ENCODE peak calls at places on chromosomes 1 and 21, in seven cellular contexts. Z is NT2/D1; A is heart right ventricle; M is CD4-positive, alpha-beta memory T cell; D is Panc1; V is tibial nerve; I is heart left ventricle. C is an unnamed sample. For H3K9me3, the result is how much of the 10 kb centered on the place peaks cover.

GRCh38 chr1:172941945-172942344 is 108.8 kb downstream of the TNFSF18 start:
- DNase-seq in Z (no peak), A (no peak), M (no peak), D (no peak), V (no peak), I (no peak), C (no peak)

GRCh38 chr21:29504751-29505321 is 206.1 kb downstream of the BACH1 start:
- DNase-seq in Z (no peak), A (no peak), M (no peak), D (no peak), V (no peak), I (no peak), C (no peak)

GRCh38 chr1:232557661-232558260 is 72.2 kb downstream of the SIPA1L2 start:
- DNase-seq in Z (no peak), A (no peak), M (no peak), D (no peak), V (no peak), I (no peak), C (no peak)

GRCh38 chr1:150127868-150128267 is 21.8 kb upstream of the PLEKHO1 start:
- DNase-seq in Z (no peak), A (no peak), M (no peak), D (no peak), V (no peak), I (no peak), C (no peak)

GRCh38 chr1:12433323-12434053 is 184.5 kb downstream of the DHRS3 start:
- DNase-seq in Z (peak), A (peak), M (peak), D (no peak), V (no peak), I (peak), C (no peak)

GRCh38 chr1:227794813-227795183 is 20.7 kb upstream of the PRSS38 start:
- DNase-seq in Z (no peak), A (no peak), M (no peak), D (no peak), V (no peak), I (no peak), C (no peak)

GRCh38 chr1:55781944-55782482 is 566.8 kb upstream of the USP24 start:
- DNase-seq in Z (no peak), A (no peak), M (no peak), D (peak), V (no peak), I (no peak), C (no peak)

GRCh38 chr1:87252406-87252805 is 76.3 kb upstream of the LMO4 start:
- DNase-seq in Z (no peak), A (no peak), M (no peak), D (no peak), V (no peak), I (no peak), C (no peak)

GRCh38 chr21:26717146-26717739 is 128.0 kb downstream of the ADAMTS1 start:
- DNase-seq in Z (no peak), A (no peak), M (peak), D (no peak), V (no peak), I (no peak), C (no peak)

GRCh38 chr1:198830397-198830796 is 191.6 kb downstream of the PTPRC start:
- DNase-seq in Z (no peak), A (no peak), M (no peak), D (no peak), V (no peak), I (no peak), C (no peak)

GRCh38 chr1:7554343-7555270 is 216.5 kb upstream of the VAMP3 start:
- DNase-seq in Z (no peak), A (no peak), M (no peak), D (no peak), V (no peak), I (peak), C (no peak)

GRCh38 chr1:157490337-157491165 is 61.8 kb downstream of the FCRL5 start:
- DNase-seq in Z (peak), A (peak), M (peak), D (peak), V (peak), I (peak), C (no peak)

GRCh38 chr1:214123061-214123784 is 135.4 kb downstream of the PROX1 start:
- DNase-seq in Z (peak), A (no peak), M (peak), D (peak), V (no peak), I (no peak), C (no peak)

GRCh38 chr1:18561967-18562366 is 68.7 kb upstream of the PAX7 start:
- DNase-seq in Z (no peak), A (no peak), M (no peak), D (no peak), V (no peak), I (no peak), C (no peak)

GRCh38 chr1:46302091-46303037 is 1.1 kb downstream of the LRRC41 start:
- DNase-seq in Z (peak), A (peak), M (peak), D (no peak), V (no peak), I (peak), C (peak)

GRCh38 chr1:27525296-27526271 is 35.6 kb upstream of the WASF2 start:
- DNase-seq in Z (peak), A (peak), M (peak), D (no peak), V (no peak), I (peak), C (peak)

GRCh38 chr21:39381009-39381408 is 32.1 kb upstream of the HMGN1 start:
- DNase-seq in Z (no peak), A (no peak), M (no peak), D (no peak), V (no peak), I (no peak), C (no peak)

GRCh38 chr1:47434051-47434842 is 3.6 kb upstream of the FOXD2 start:
- DNase-seq in Z (no peak), A (peak), M (no peak), D (no peak), V (peak), I (peak), C (no peak)

GRCh38 chr1:35390600-35391494 is 122.3 kb downstream of the ZMYM4 start:
- DNase-seq in Z (no peak), A (no peak), M (no peak), D (no peak), V (no peak), I (no peak), C (no peak)

GRCh38 chr1:5718716-5719632 is 273.3 kb downstream of the NPHP4 start:
- DNase-seq in Z (no peak), A (no peak), M (no peak), D (no peak), V (no peak), I (no peak), C (no peak)

GRCh38 chr1:228885845-228886244 is 150.6 kb downstream of the RHOU start:
- DNase-seq in Z (no peak), A (no peak), M (no peak), D (no peak), V (no peak), I (no peak), C (no peak)

GRCh38 chr1:62953643-62954042 is 169.7 kb downstream of the ATG4C start:
- DNase-seq in Z (no peak), A (no peak), M (no peak), D (no peak), V (no peak), I (no peak), C (no peak)

DNA sequence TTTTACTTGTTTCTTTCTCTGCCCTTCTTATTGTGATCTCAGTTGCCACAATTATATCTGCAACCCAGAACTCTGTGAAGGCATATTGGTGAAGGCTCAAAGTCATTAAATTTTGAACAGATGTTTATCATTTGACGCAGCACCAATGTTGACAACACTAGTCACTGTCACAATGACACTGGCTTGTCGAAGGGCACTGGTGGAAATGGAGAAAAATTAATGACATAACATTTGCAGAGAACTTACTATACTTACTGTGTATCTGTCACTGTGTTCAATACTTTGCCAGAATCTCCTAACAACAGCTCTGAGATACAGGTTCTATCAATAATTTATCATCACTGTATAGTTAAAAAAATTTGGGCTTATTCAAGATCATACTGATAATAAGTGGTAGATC is 1213.7 kb downstream of the NCAM2 start:
- DNase-seq in Z (no peak), A (no peak), M (no peak), D (no peak), V (no peak), I (no peak), C (no peak)
- H3K9me3 ChIP-seq in Z (under half), A (under half), M (under half), D (under half), V (under half), I (under half), C (under half)

GRCh38 chr1:248009681-248010080 is 3.8 kb upstream of the OR2L5 start:
- DNase-seq in Z (no peak), A (no peak), M (no peak), D (no peak), V (no peak), I (no peak), C (no peak)
- H3K9me3 ChIP-seq in Z (under half), A (under half), M (under half), D (under half), V (under half), I (under half), C (under half)

GRCh38 chr1:238589843-238590435 is 699.2 kb upstream of the ZP4 start:
- DNase-seq in Z (no peak), A (no peak), M (no peak), D (no peak), V (no peak), I (no peak), C (no peak)
- H3K9me3 ChIP-seq in Z (under half), A (under half), M (under half), D (under half), V (under half), I (under half), C (under half)

GRCh38 chr1:2896824-2897223 is 95.3 kb upstream of the TTC34 start:
- DNase-seq in Z (no peak), A (no peak), M (no peak), D (no peak), V (no peak), I (no peak), C (no peak)
- H3K9me3 ChIP-seq in Z (under half), A (under half), M (under half), D (under half), V (under half), I (under half), C (under half)

GRCh38 chr21:31484219-31484618 is 140.2 kb upstream of the TIAM1 start:
- DNase-seq in Z (peak), A (no peak), M (no peak), D (no peak), V (no peak), I (no peak), C (no peak)
- H3K9me3 ChIP-seq in Z (under half), A (under half), M (under half), D (under half), V (under half), I (under half), C (under half)

C was measured in T-helper 17 cell.